ENCODE peak calls at places on chromosomes 13 and 19, in five cellular contexts. H is IMR-90, P is cardiac muscle cell, F is dorsolateral prefrontal cortex, X is AG04450. B is an unnamed sample.

GRCh38 chr13:51518847-51519246 is 65.4 kb upstream of the WDFY2 start:
- DNase-seq in H (peak), X (no peak), F (no peak), P (no peak), B (no peak)

GRCh38 chr19:58353717-58354477 is 605 bp upstream of the A1BG start:
- DNase-seq in H (no peak), F (no peak), X (no peak), P (no peak), B (no peak)

GRCh38 chr13:32261567-32261966 is 53.6 kb downstream of the ZAR1L start:
- DNase-seq in X (peak), H (peak), F (no peak), P (peak), B (no peak)

GRCh38 chr19:35006342-35006998 is 6.3 kb downstream of the GRAMD1A start:
- DNase-seq in F (no peak), H (peak), X (no peak), P (peak), B (no peak)

GRCh38 chr13:110346661-110347067 is 39.6 kb downstream of the COL4A2 start:
- DNase-seq in X (no peak), F (no peak), P (no peak), H (no peak), B (no peak)

GRCh38 chr13:33931397-33931987 is 113.5 kb downstream of the RFC3 start:
- DNase-seq in F (no peak), P (peak), X (no peak), H (peak), B (no peak)

GRCh38 chr13:59677966-59678814 is 485.5 kb downstream of the DIAPH3 start:
- DNase-seq in H (peak), X (peak), F (no peak), P (peak), B (no peak)

GRCh38 chr13:95629071-95629470 is 15.4 kb downstream of the DZIP1 start:
- DNase-seq in H (no peak), X (no peak), P (no peak), F (no peak), B (no peak)

GRCh38 chr13:35481777-35482176 is 5.3 kb upstream of the MAB21L1 start:
- DNase-seq in X (no peak), F (no peak), P (no peak), H (no peak), B (no peak)

GRCh38 chr19:38898788-38899446 is 501 bp downstream of the SIRT2 start:
- DNase-seq in H (peak), F (no peak), P (peak), X (no peak), B (no peak)

GRCh38 chr19:12837225-12837624 is 1.1 kb upstream of the MAST1 start:
- DNase-seq in P (no peak), X (no peak), H (no peak), F (no peak), B (no peak)

GRCh38 chr19:17473041-17473440 is 2.7 kb downstream of the SLC27A1 start:
- DNase-seq in H (peak), X (peak), P (peak), F (no peak), B (no peak)

GRCh38 chr13:29435125-29435911 is 160.2 kb downstream of the SLC7A1 start:
- DNase-seq in P (peak), H (peak), F (no peak), X (peak), B (no peak)

GRCh38 chr19:48499352-48500090 is 12.1 kb downstream of the LMTK3 start:
- DNase-seq in P (no peak), X (no peak), H (no peak), F (no peak), B (no peak)

GRCh38 chr19:34214040-34214439 is 40.3 kb upstream of the GARRE1 start:
- DNase-seq in X (no peak), P (no peak), F (no peak), H (no peak), B (no peak)

GRCh38 chr19:28737021-28737525 is 475.9 kb downstream of the UQCRFS1 start:
- DNase-seq in H (peak), P (peak), X (peak), F (no peak), B (no peak)

GRCh38 chr13:49098198-49098597 is 121.9 kb upstream of the MLNR start:
- DNase-seq in X (peak), H (peak), F (no peak), P (peak), B (peak)

GRCh38 chr19:6800991-6801396 is 28.5 kb downstream of the VAV1 start:
- DNase-seq in F (no peak), P (peak), X (no peak), H (peak), B (no peak)

GRCh38 chr19:13841339-13842293 is 35.3 kb upstream of the NANOS3 start:
- DNase-seq in P (peak), F (no peak), H (no peak), X (no peak), B (peak)

GRCh38 chr19:28641395-28641794 is 571.6 kb downstream of the UQCRFS1 start:
- DNase-seq in H (no peak), F (no peak), P (no peak), X (no peak), B (no peak)

DNA sequence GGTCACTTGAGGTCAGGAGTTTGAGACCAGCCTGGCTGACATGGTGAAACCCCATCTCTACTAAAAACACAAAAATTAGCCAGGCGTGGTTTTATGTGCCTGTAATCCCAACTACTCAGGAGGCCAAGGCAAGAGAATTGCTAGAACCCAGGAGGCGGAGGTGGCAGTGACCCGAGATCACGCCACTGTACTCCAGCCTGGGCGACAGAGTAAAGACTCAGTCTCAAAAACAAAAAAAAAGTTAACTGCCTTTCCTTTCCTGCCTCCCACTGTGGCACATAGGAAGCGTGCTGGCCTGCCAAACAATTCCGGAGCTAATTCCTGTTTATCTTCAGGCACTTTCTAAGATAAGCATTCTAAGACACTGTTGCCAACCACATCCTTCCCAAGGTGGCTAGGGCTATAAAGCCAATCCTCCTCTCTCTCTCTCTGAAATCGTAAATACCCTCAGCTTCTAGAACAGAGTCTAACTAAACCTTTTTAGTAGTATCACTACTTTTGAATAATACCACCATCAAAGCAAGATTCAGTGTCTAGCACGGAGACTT is 21.6 kb downstream of the SLC25A30 start:
- DNase-seq in H (peak), P (peak), X (no peak), F (no peak), B (no peak)
- H3K27ac ChIP-seq in H (no peak), P (no peak), X (no peak), F (no peak), B (peak)

GRCh38 chr13:108919036-108919907 is 289.9 kb downstream of the MYO16 start:
- DNase-seq in H (peak), F (no peak), P (no peak), X (no peak), B (no peak)

GRCh38 chr13:108915095-108915633 is 285.8 kb downstream of the MYO16 start:
- DNase-seq in P (peak), H (peak), F (no peak), X (peak), B (no peak)

GRCh38 chr13:108917581-108917980 is 288.2 kb downstream of the MYO16 start:
- DNase-seq in P (peak), H (peak), X (no peak), F (no peak), B (no peak)

GRCh38 chr13:108911807-108912206 is 282.4 kb downstream of the MYO16 start:
- DNase-seq in H (no peak), X (no peak), P (no peak), F (no peak), B (no peak)

GRCh38 chr13:108915634-108916497 is 286.5 kb downstream of the MYO16 start:
- DNase-seq in F (no peak), P (peak), X (peak), H (peak), B (peak)
- H3K4me3 ChIP-seq in F (peak), P (no peak), X (no peak), H (no peak), B (peak)

GRCh38 chr19:41226874-41227390 is 7.9 kb downstream of the AXL start:
- DNase-seq in X (no peak), F (no peak), H (no peak), P (no peak), B (no peak)
- H3K27ac ChIP-seq in X (peak), F (peak), H (peak), P (peak), B (peak)

GRCh38 chr19:3137139-3137538 is 1.3 kb downstream of the GNA15 start:
- DNase-seq in H (no peak), X (no peak), P (peak), F (no peak), B (no peak)
- H3K4me3 ChIP-seq in H (no peak), X (no peak), P (no peak), F (no peak), B (peak)

GRCh38 chr13:103692442-103692841 is 626.2 kb upstream of the SLC10A2 start:
- DNase-seq in P (no peak), X (no peak), H (no peak), F (no peak), B (no peak)
- H3K27ac ChIP-seq in P (peak), X (no peak), H (no peak), F (no peak), B (no peak)

GRCh38 chr19:45780448-45781281 is 1.6 kb downstream of the DMPK start:
- DNase-seq in H (no peak), X (no peak), F (no peak), P (no peak), B (no peak)
- H3K4me3 ChIP-seq in H (no peak), X (peak), F (no peak), P (no peak), B (peak)